ENCODE peak calls at places on chromosomes 12 and 14, in four cellular contexts. W is ovary, O is tibial nerve, I is sigmoid colon. N is an unnamed sample.

GRCh38 chr12:121872546-121873223 is 14.0 kb upstream of the HPD start:
- DNase-seq in W (peak; percentile 66), O (no peak), I (peak; percentile 94), N (peak; percentile 42)

GRCh38 chr12:13435535-13435934 is 239.0 kb downstream of the EMP1 start:
- DNase-seq in W (no peak), O (no peak), I (no peak), N (no peak)

GRCh38 chr12:67426067-67426466 is 156.9 kb downstream of the CAND1 start:
- DNase-seq in W (peak; percentile 14), O (no peak), I (no peak), N (no peak)

GRCh38 chr14:50666772-50667490 is 1.2 kb downstream of the SAV1 start:
- DNase-seq in W (peak; percentile 40), O (peak; percentile 53), I (peak; percentile 78), N (peak; percentile 50)

GRCh38 chr12:22543246-22544037 is 900 bp downstream of the C2CD5 start:
- DNase-seq in W (peak; percentile 11), O (peak; percentile 43), I (peak; percentile 74), N (peak; percentile 58)

GRCh38 chr12:62537544-62537943 is 70.9 kb downstream of the MON2 start:
- DNase-seq in W (peak; percentile 18), O (no peak), I (no peak), N (peak; percentile 48)

GRCh38 chr12:63093084-63093483 is 57.9 kb downstream of the AVPR1A start:
- DNase-seq in W (no peak), O (no peak), I (no peak), N (no peak)

GRCh38 chr12:22627351-22627750 is 2.4 kb downstream of the ETNK1 start:
- DNase-seq in W (no peak), O (no peak), I (no peak), N (no peak)

GRCh38 chr12:120584343-120585149 is 3.3 kb upstream of the POP5 start:
- DNase-seq in W (peak; percentile 21), O (peak; percentile 20), I (peak; percentile 68), N (peak; percentile 75)

GRCh38 chr12:120710805-120711296 is 593 bp downstream of the UNC119B start:
- DNase-seq in W (peak; percentile 25), O (no peak), I (peak; percentile 67), N (no peak)

GRCh38 chr12:7327913-7328312 is 24.0 kb downstream of the ACSM4 start:
- DNase-seq in W (no peak), O (no peak), I (no peak), N (no peak)

GRCh38 chr14:32343926-32344430 is 14.9 kb downstream of the AKAP6 start:
- DNase-seq in W (no peak), O (no peak), I (no peak), N (no peak)

GRCh38 chr12:107448198-107448597 is 237.4 kb upstream of the PWP1 start:
- DNase-seq in W (no peak), O (no peak), I (no peak), N (no peak)

GRCh38 chr12:64716839-64717455 is 42.3 kb downstream of the GNS start:
- DNase-seq in W (no peak), O (no peak), I (no peak), N (no peak)

GRCh38 chr14:22230517-22230916 is 358.5 kb downstream of the DAD1 start:
- DNase-seq in W (no peak), O (no peak), I (no peak), N (no peak)

GRCh38 chr14:91980157-91980556 is 32.7 kb upstream of the FBLN5 start:
- DNase-seq in W (no peak), O (no peak), I (no peak), N (no peak)

GRCh38 chr14:85416771-85417170 is 113.2 kb upstream of the FLRT2 start:
- DNase-seq in W (no peak), O (no peak), I (no peak), N (no peak)

GRCh38 chr12:105967038-105967776 is 171.5 kb downstream of the NUAK1 start:
- DNase-seq in W (no peak), O (no peak), I (no peak), N (no peak)

GRCh38 chr12:116759783-116760581 is 21.9 kb downstream of the RNFT2 start:
- DNase-seq in W (no peak), O (no peak), I (peak; percentile 41), N (no peak)

GRCh38 chr14:105980224-105980623 is 453.8 kb downstream of the TMEM121 start:
- DNase-seq in W (no peak), O (no peak), I (no peak), N (no peak)

GRCh38 chr12:13941258-13942249 is 39.8 kb downstream of the GRIN2B start:
- DNase-seq in W (no peak), O (peak; percentile 13), I (no peak), N (peak; percentile 75)

GRCh38 chr12:109518820-109519665 is 41.6 kb downstream of the UBE3B start:
- DNase-seq in W (peak; percentile 57), O (peak; percentile 64), I (peak; percentile 64), N (peak; percentile 60)

GRCh38 chr14:49641697-49642129 is 6.7 kb upstream of the DNAAF2 start:
- DNase-seq in W (no peak), O (no peak), I (no peak), N (peak; percentile 75)

GRCh38 chr14:29906256-29906885 is 21.3 kb downstream of the PRKD1 start:
- DNase-seq in W (no peak), O (no peak), I (no peak), N (peak; percentile 37)

GRCh38 chr12:6226701-6227096 is 26.5 kb downstream of the CD9 start:
- DNase-seq in W (peak; percentile 61), O (no peak), I (peak; percentile 93), N (no peak)

GRCh38 chr14:20652996-20653975 is 11.8 kb upstream of the OR6S1 start:
- DNase-seq in W (no peak), O (no peak), I (no peak), N (no peak)

GRCh38 chr12:28771961-28772360 is 377.1 kb upstream of the FAR2 start:
- DNase-seq in W (no peak), O (no peak), I (no peak), N (no peak)

GRCh38 chr14:36852853-36853634 is 191.4 kb downstream of the PAX9 start:
- DNase-seq in W (no peak), O (peak; percentile 30), I (peak; percentile 76), N (no peak)

GRCh38 chr12:123293178-123293760 is 21.6 kb upstream of the CDK2AP1 start:
- DNase-seq in W (no peak), O (no peak), I (no peak), N (no peak)

DNA sequence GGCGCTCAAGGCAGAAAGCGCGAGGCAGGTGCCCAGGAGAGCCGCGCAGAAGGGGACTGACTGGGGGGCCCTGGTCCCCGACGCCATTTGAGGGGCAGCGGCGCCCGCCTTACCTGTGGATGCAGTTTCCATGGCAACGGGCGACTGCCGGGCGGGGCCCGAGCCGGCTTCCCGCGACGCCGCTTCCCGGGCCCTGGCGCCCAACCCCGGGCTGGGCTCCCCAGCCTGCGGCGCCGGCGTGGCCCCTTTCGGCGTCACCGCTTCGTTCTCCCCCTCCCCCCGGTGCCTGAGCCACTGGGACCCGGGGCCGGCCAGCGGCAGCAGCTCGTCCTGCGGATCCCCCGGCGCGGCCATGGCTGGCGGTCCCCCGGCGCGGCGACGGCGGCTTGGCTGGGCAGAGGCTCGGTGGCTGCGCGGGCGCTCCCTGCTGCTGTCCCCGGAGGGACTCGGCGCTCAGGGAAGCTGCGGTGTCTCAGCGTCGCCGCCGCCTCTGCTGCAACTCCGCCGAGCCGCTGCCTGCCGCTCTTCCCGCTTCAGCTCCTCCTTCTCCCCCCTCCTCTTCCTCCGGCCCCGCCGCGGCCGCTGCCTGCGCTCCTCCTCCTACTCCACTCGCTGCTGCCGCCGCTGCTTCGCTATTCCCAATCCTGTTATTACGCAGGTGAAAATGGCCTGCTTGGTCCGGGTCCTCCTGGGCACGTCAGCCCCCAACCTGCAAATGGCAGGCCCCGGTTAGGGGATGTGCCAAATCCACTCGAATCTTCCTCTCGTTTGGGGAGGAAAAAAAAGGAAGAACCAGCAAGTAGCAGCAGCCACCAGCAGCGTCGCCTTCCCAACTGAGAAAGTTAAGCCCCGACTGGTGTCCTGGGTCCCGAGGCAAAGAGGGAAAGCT is at the start of gene RTN1:
- DNase-seq in W (no peak), O (peak; percentile 23), I (peak; percentile 71), N (peak; percentile 43)
- TF ChIP-seq EP300 in W (no peak), O (no peak), I (no peak), N (no peak)

GRCh38 chr14:104843442-104844305 is 21.4 kb upstream of the CEP170B start:
- DNase-seq in W (no peak), O (no peak), I (peak; percentile 65), N (no peak)
- TF ChIP-seq POLR2A in W (no peak), O (no peak), I (no peak), N (no peak)

DNA sequence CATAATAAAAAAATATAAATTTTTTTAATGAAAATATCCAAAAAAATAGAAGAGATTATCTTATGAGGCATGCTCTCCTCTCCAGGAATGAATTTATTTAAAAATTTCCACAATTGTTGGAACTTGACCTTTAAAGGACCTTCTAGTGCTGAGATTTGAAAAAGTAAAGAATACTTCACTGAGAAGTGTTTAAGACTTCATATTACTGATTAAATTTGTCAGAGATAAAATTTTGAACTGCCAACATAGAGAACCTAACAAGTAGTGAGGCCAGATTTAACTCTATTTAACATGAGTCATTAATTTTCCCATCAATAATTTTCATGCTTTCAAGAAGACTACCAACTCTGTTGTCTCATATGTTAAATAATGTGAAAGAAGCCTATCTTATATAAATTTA is 14.5 kb downstream of the CAPRIN2 start:
- DNase-seq in W (no peak), O (no peak), I (no peak), N (no peak)
- H3K36me3 ChIP-seq in W (no peaks in the 10 kb centered on the region), O (no peaks in the 10 kb centered on the region), I (no peaks in the 10 kb centered on the region), N (peaks cover 33% of the 10 kb centered on the region)

GRCh38 chr14:58812050-58812690 is 174.4 kb downstream of the DACT1 start:
- DNase-seq in W (no peak), O (no peak), I (no peak), N (no peak)
- TF ChIP-seq EP300 in W (no peak), O (no peak), I (no peak), N (no peak)

DNA sequence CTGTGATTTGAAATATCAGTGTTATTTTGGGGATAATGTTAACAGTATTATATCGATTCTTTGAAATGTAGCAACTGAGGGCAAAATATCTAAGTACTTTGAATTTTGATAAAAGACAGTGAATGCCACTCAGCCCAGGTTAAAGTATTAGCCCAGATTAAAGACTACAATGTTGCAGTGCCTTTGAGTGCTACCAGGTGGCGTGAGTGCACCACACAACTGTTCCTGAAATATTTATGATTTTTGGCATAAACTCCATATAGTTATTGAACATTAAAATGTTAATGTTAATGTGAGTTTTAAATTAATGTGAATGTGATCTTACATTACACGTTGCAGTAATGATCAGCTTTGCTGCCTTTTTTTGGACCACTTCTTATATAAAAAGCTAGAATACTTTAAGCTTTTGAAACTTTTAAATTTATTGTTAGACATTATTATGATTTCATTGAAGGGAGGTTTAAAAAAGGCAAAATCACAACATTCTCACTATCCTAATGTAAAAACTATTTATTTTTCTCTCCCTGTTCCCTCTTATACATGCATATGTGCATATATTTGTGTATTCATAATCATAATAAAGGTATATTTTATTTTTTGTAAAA is 22.5 kb downstream of the MRPS35 start:
- DNase-seq in W (no peak), O (peak; percentile 36), I (no peak), N (no peak)
- TF ChIP-seq POLR2A in W (no peak), O (no peak), I (no peak), N (no peak)

N was measured in stomach.